ENCODE peak calls at places on chromosomes 13 and 19, in four cellular contexts. T, D, X and L are unnamed samples.

GRCh38 chr13:46367622-46368327 is 19.3 kb downstream of the RUBCNL start:
- DNase-seq in X (no peak), T (no peak), D (peak; percentile 53), L (peak; percentile 45)

GRCh38 chr19:38506723-38507550 is 73.4 kb downstream of the RYR1 start:
- DNase-seq in D (no peak), X (peak; percentile 95), T (peak; percentile 99), L (no peak)

GRCh38 chr19:40274585-40275544 is 10.3 kb downstream of the AKT2 start:
- DNase-seq in X (no peak), T (no peak), D (no peak), L (no peak)

GRCh38 chr19:40165362-40165937 is 25.8 kb upstream of the MAP3K10 start:
- DNase-seq in X (peak; percentile 44), T (peak; percentile 92), D (no peak), L (peak; percentile 27)

GRCh38 chr13:73138276-73138950 is 79.6 kb downstream of the KLF5 start:
- DNase-seq in D (peak; percentile 65), X (no peak), T (no peak), L (peak; percentile 62)

GRCh38 chr13:113048766-113049165 is 56.8 kb upstream of the F7 start:
- DNase-seq in D (no peak), T (no peak), X (no peak), L (no peak)

GRCh38 chr19:10876459-10877240 is 5.3 kb downstream of the CARM1 start:
- DNase-seq in T (no peak), D (no peak), X (no peak), L (no peak)

GRCh38 chr19:2546128-2547032 is 70.5 kb downstream of the GADD45B start:
- DNase-seq in T (peak; percentile 73), D (peak; percentile 43), X (no peak), L (peak; percentile 59)

GRCh38 chr19:57560049-57560491 is 407 bp upstream of the ZNF550 start:
- DNase-seq in X (no peak), D (peak; percentile 60), T (no peak), L (peak; percentile 70)

GRCh38 chr13:109468123-109468522 is 318.3 kb downstream of the IRS2 start:
- DNase-seq in T (no peak), D (no peak), X (no peak), L (no peak)

GRCh38 chr19:3167533-3168272 is 10.9 kb upstream of the S1PR4 start:
- DNase-seq in D (no peak), T (no peak), X (no peak), L (no peak)

GRCh38 chr19:18425515-18426415 is 6.6 kb downstream of the SSBP4 start:
- DNase-seq in X (no peak), D (peak; percentile 47), T (no peak), L (peak; percentile 59)

DNA sequence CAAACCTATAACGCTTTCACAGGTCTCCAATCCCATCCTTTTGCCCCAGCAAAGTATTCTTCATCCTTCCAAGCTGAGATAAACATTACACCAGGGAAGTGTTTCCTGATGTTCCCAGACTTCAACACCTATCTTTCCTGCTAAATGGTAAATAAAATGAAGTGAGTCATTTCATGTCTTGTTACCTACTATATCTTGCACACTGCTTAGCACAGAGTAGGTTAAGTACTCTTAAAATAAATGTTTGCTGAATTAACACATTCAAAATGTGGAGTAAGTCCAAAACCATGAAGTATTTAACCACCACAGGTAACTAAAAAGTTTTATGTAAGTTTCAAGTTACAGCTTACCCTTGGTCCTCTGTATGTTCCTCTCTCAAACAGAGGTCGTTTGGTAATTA is 3.4 kb downstream of the RBM26 start:
- DNase-seq in T (no peak), D (no peak), X (no peak), L (no peak)
- TF ChIP-seq EZH2 in T (no peak), D (no peak), X (no peak), L (no peak)

GRCh38 chr13:76570485-76570884 is 315.7 kb downstream of the KCTD12 start:
- DNase-seq in T (no peak), X (no peak), D (no peak), L (no peak)
- H2AFZ ChIP-seq in T (peak overlapping the region; percentile 23), X (no peak overlapping the region), D (no peak overlapping the region), L (no peak overlapping the region)

GRCh38 chr19:33227242-33227650 is 1.6 kb upstream of the SLC7A10 start:
- DNase-seq in D (peak; percentile 41), T (no peak), X (no peak), L (peak; percentile 63)
- H3K4me2 ChIP-seq in D (peak overlapping the region; percentile 26), T (peak overlapping the region; percentile 87), X (peak overlapping the region; percentile 60), L (no peak overlapping the region)

DNA sequence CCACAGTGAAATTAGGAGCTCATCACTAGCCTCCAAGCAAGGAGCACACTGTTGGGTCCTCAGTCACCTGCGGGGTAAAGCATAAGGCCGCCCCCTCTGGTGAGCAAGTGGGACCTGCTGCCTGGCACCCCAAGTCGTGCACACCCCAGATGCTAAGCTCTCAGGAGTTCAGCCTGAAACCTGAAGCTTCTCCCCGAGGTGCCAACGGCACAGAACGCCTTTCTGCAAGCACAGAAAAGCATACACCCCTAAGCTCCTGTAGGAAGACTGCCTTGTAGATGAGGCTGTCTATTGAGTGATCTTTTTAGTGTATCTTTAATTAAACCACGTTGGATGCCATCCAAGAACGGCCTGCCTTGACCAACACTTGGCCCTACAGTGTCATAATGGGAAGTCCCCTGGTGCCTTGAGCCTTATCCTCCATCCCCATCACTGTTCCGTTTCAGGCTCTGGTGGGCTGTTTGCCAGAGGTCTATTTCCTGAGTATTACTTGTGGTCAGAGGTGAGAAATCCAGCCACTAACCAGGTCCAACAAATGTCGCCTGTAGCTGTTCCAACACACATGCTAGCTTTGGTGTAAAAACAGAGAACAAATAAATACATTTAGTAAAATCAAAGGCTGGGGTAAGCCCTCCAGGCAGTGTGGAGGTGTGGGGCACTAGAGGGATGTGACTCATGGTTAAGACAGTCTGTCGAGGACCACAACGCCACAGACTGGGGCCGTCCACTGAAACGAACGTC is 44.8 kb downstream of the C13orf42 start:
- DNase-seq in X (no peak), D (peak; percentile 64), T (peak; percentile 44), L (peak; percentile 69)
- TF ChIP-seq EZH2 in X (no peak), D (no peak), T (no peak), L (no peak)

GRCh38 chr19:49342291-49342721 is 7.1 kb downstream of the CD37 start:
- DNase-seq in X (no peak), T (no peak), D (no peak), L (no peak)

GRCh38 chr19:49340069-49340864 is 5.1 kb downstream of the CD37 start:
- DNase-seq in D (no peak), X (no peak), T (peak; percentile 75), L (no peak)

GRCh38 chr19:49339364-49340068 is 4.3 kb downstream of the CD37 start:
- DNase-seq in X (no peak), D (peak; percentile 84), T (peak; percentile 89), L (peak; percentile 91)

GRCh38 chr19:49343127-49343526 is 7.9 kb downstream of the CD37 start:
- DNase-seq in T (no peak), D (no peak), X (no peak), L (no peak)

GRCh38 chr19:49340865-49341718 is 5.9 kb downstream of the CD37 start:
- DNase-seq in T (no peak), X (no peak), D (no peak), L (no peak)
- H2AFZ ChIP-seq in T (no peak overlapping the region), X (no peak overlapping the region), D (no peak overlapping the region), L (no peak overlapping the region)

GRCh38 chr19:8589177-8589714 is 12.0 kb upstream of the MYO1F start:
- DNase-seq in D (no peak), T (no peak), X (no peak), L (no peak)

GRCh38 chr19:8593931-8594330 is 16.6 kb downstream of the ADAMTS10 start:
- DNase-seq in X (no peak), T (no peak), D (no peak), L (no peak)

GRCh38 chr19:8596168-8596567 is 14.3 kb downstream of the ADAMTS10 start:
- DNase-seq in D (no peak), T (no peak), X (no peak), L (no peak)

GRCh38 chr19:8595651-8596050 is 14.9 kb downstream of the ADAMTS10 start:
- DNase-seq in D (no peak), T (no peak), X (no peak), L (no peak)

DNA sequence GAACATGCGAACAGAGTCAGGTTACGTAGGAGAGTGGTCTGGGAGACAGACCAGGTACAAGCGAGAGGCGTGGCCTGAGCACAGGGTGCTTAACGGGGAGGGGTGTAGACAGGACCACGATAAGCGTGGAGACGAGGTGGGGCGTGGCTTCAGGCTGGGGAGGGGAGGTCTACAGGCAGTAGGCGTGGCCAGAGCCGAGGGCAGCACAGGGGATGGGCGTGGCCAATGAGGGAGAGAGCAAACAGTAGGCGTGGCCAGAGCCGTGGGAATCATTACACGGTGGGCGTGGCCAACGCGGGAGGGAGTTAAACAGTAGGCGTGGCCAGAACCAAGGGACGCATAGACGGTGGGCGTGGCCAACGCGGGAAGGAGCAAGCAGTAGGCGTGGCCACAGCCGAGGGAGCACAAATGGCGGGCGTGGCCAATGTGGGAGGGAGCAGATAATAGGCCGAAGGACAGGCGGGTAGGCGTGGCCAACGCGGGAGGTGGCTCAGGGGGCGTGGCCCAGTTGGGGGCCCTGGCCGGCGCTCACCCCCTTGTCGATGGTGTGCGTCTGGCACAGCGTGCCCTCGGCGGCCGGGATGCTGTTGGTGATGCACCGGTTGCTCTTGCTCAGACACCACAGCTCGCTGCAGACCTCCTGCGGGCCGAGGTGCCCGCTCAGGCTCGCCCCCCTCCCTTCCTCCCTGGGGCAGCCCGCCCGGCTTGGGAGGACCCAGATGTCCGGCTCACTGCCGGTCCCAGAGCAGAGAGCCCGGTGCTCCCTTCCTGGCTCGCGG is 15.2 kb upstream of the MYO1F start:
- DNase-seq in T (peak; percentile 100), D (peak; percentile 86), X (no peak), L (peak; percentile 92)
- H3K4me2 ChIP-seq in T (peak overlapping the region; percentile 65), D (peak overlapping the region; percentile 85), X (no peak overlapping the region), L (peak overlapping the region; percentile 15)

GRCh38 chr19:8517551-8518442 is 3.8 kb upstream of the ZNF414 start:
- DNase-seq in X (no peak), D (no peak), T (no peak), L (peak; percentile 37)

GRCh38 chr19:8512991-8513686 is 828 bp downstream of the ZNF414 start:
- DNase-seq in D (no peak), X (no peak), T (no peak), L (no peak)

GRCh38 chr19:8512115-8512967 is 1.6 kb downstream of the ZNF414 start:
- DNase-seq in X (peak; percentile 67), T (peak; percentile 84), D (no peak), L (no peak)

GRCh38 chr19:8513687-8514504 is at the start of gene ZNF414:
- DNase-seq in X (peak; percentile 97), T (peak; percentile 99), D (peak; percentile 88), L (peak; percentile 95)

GRCh38 chr19:8515317-8515716 is 1.4 kb upstream of the ZNF414 start:
- DNase-seq in D (no peak), T (no peak), X (no peak), L (no peak)
- TF ChIP-seq EZH2 in D (no peak), T (no peak), X (no peak), L (no peak)

GRCh38 chr13:52361225-52361624 is 44.7 kb downstream of the THSD1 start:
- DNase-seq in X (no peak), T (no peak), D (no peak), L (no peak)
- H2AFZ ChIP-seq in X (no peak overlapping the region), T (peak overlapping the region; percentile 76), D (no peak overlapping the region), L (no peak overlapping the region)